ENCODE peak calls at places on chromosomes 16 and 17, in four cellular contexts. One of them, this sample, is unnamed.

GRCh38 chr17:50507871-50508572 is at the start of gene MYCBPAP:
- DNase-seq in lower lobe of right lung: peak; percentile 88
- DNase-seq in IMR-90: peak; percentile 68
- DNase-seq in NCI-H1436: no peak
- DNase-seq in this sample: peak; percentile 59

GRCh38 chr17:50064253-50064991 is 8.5 kb downstream of the ITGA3 start:
- DNase-seq in lower lobe of right lung: peak; percentile 74
- DNase-seq in NCI-H1436: no peak
- DNase-seq in IMR-90: peak; percentile 97
- DNase-seq in this sample: peak; percentile 86

GRCh38 chr17:15278381-15278780 is 13.3 kb upstream of the PMP22 start:
- DNase-seq in IMR-90: no peak
- DNase-seq in NCI-H1436: no peak
- DNase-seq in lower lobe of right lung: no peak
- DNase-seq in this sample: no peak

GRCh38 chr17:17545031-17545820 is 46.3 kb downstream of the PEMT start:
- DNase-seq in IMR-90: peak; percentile 57
- DNase-seq in NCI-H1436: no peak
- DNase-seq in lower lobe of right lung: no peak
- DNase-seq in this sample: peak; percentile 76

GRCh38 chr17:74842146-74842598 is 17.5 kb downstream of the GRIN2C start:
- DNase-seq in lower lobe of right lung: no peak
- DNase-seq in IMR-90: no peak
- DNase-seq in NCI-H1436: no peak
- DNase-seq in this sample: no peak

GRCh38 chr16:66970775-66971725 is 10.0 kb downstream of the CES3 start:
- DNase-seq in NCI-H1436: no peak
- DNase-seq in lower lobe of right lung: no peak
- DNase-seq in IMR-90: peak; percentile 80
- DNase-seq in this sample: peak; percentile 22

GRCh38 chr16:66085651-66086050 is 280.8 kb upstream of the CDH5 start:
- DNase-seq in IMR-90: no peak
- DNase-seq in NCI-H1436: no peak
- DNase-seq in lower lobe of right lung: no peak
- DNase-seq in this sample: no peak

GRCh38 chr16:81645303-81645702 is 133.8 kb upstream of the PLCG2 start:
- DNase-seq in IMR-90: peak; percentile 85
- DNase-seq in lower lobe of right lung: peak; percentile 63
- DNase-seq in NCI-H1436: peak; percentile 60
- DNase-seq in this sample: peak; percentile 91

GRCh38 chr16:58460219-58460610 is 39.7 kb upstream of the NDRG4 start:
- DNase-seq in NCI-H1436: no peak
- DNase-seq in IMR-90: no peak
- DNase-seq in lower lobe of right lung: no peak
- DNase-seq in this sample: no peak

GRCh38 chr16:68244903-68245853 is at the start of gene PLA2G15:
- DNase-seq in IMR-90: peak; percentile 94
- DNase-seq in lower lobe of right lung: peak; percentile 96
- DNase-seq in NCI-H1436: peak; percentile 90
- DNase-seq in this sample: peak; percentile 93

This sample was measured in fibroblast of the aortic adventitia.